ENCODE peak calls at places on chromosomes 2 and 18, in five cellular contexts. S is fibroblast of lung, C is cardiac fibroblast, K is Peyer's patch, A is AG10803. H is an unnamed sample.

GRCh38 chr18:79393181-79393598 is 2.5 kb upstream of the NFATC1 start:
- DNase-seq in S (peak), C (no peak), K (peak), A (peak), H (no peak)

GRCh38 chr2:134790487-134790886 is 47.9 kb upstream of the ACMSD start:
- DNase-seq in C (no peak), S (no peak), A (no peak), K (no peak), H (no peak)

GRCh38 chr2:240903191-240904060 is 2.7 kb upstream of the CROCC2 start:
- DNase-seq in C (no peak), S (no peak), A (no peak), K (no peak), H (no peak)

GRCh38 chr2:11998218-11998617 is 251.8 kb downstream of the LPIN1 start:
- DNase-seq in A (peak), C (peak), K (no peak), S (no peak), H (peak)

GRCh38 chr18:58276640-58277456 is 232.8 kb downstream of the NEDD4L start:
- DNase-seq in C (no peak), K (no peak), S (no peak), A (no peak), H (no peak)

GRCh38 chr2:14340703-14341102 is 291.8 kb upstream of the LRATD1 start:
- DNase-seq in S (no peak), C (no peak), K (no peak), A (no peak), H (no peak)

GRCh38 chr18:44938396-44939036 is 257.8 kb downstream of the SETBP1 start:
- DNase-seq in S (no peak), A (no peak), C (no peak), K (peak), H (no peak)

GRCh38 chr2:56291711-56292110 is 107.9 kb downstream of the CCDC85A start:
- DNase-seq in S (no peak), K (no peak), C (no peak), A (peak), H (no peak)

GRCh38 chr2:104944495-104944894 is 90.6 kb downstream of the POU3F3 start:
- DNase-seq in K (no peak), A (no peak), S (no peak), C (peak), H (peak)

GRCh38 chr18:21894619-21895367 is 154.2 kb downstream of the MIB1 start:
- DNase-seq in S (peak), C (peak), A (peak), K (no peak), H (peak)

GRCh38 chr2:27118525-27119329 is at the start of gene CGREF1:
- DNase-seq in A (no peak), C (no peak), S (no peak), K (peak), H (no peak)

GRCh38 chr2:14601070-14601770 is 31.3 kb upstream of the LRATD1 start:
- DNase-seq in S (no peak), A (no peak), C (no peak), K (peak), H (no peak)

GRCh38 chr2:226450141-226450540 is 349.5 kb downstream of the IRS1 start:
- DNase-seq in K (no peak), S (no peak), C (peak), A (no peak), H (peak)

GRCh38 chr2:101673920-101674319 is 23.6 kb upstream of the MAP4K4 start:
- DNase-seq in K (no peak), C (no peak), A (no peak), S (no peak), H (no peak)

GRCh38 chr2:158922610-158923009 is 45.8 kb upstream of the TANC1 start:
- DNase-seq in A (no peak), C (no peak), S (no peak), K (no peak), H (no peak)

GRCh38 chr18:66226782-66227181 is 377.1 kb downstream of the CDH19 start:
- DNase-seq in A (no peak), C (no peak), S (no peak), K (no peak), H (no peak)

GRCh38 chr2:2116657-2117056 is 214.4 kb downstream of the MYT1L start:
- DNase-seq in S (no peak), A (no peak), C (no peak), K (no peak), H (no peak)
- H3K4me3 ChIP-seq in S (no peak), A (no peak), C (no peak), K (no peak), H (no peak)

GRCh38 chr18:48874701-48875162 is 76.0 kb downstream of the SMAD7 start:
- DNase-seq in S (no peak), A (no peak), C (no peak), K (no peak), H (no peak)

GRCh38 chr18:48874233-48874632 is 76.5 kb downstream of the SMAD7 start:
- DNase-seq in C (no peak), A (no peak), K (no peak), S (no peak), H (no peak)

GRCh38 chr18:48876590-48876989 is 74.2 kb downstream of the SMAD7 start:
- DNase-seq in A (no peak), C (no peak), K (peak), S (no peak), H (no peak)

GRCh38 chr18:48875314-48875941 is 75.3 kb downstream of the SMAD7 start:
- DNase-seq in S (no peak), C (no peak), K (peak), A (no peak), H (no peak)

GRCh38 chr18:48875942-48876511 is 74.7 kb downstream of the SMAD7 start:
- DNase-seq in K (no peak), S (no peak), C (no peak), A (no peak), H (no peak)
- TF ChIP-seq CTCF in K (no peak), S (no peak), C (no peak), A (peak), H (no peak)

GRCh38 chr2:65598240-65598639 is 165.8 kb upstream of the SPRED2 start:
- DNase-seq in C (no peak), A (no peak), K (no peak), S (no peak), H (no peak)

GRCh38 chr2:65604246-65604645 is 171.8 kb upstream of the SPRED2 start:
- DNase-seq in S (no peak), C (peak), K (no peak), A (peak), H (no peak)

GRCh38 chr2:65599693-65600092 is 167.3 kb upstream of the SPRED2 start:
- DNase-seq in A (no peak), S (no peak), K (no peak), C (no peak), H (no peak)

GRCh38 chr2:65605427-65606058 is 173.1 kb upstream of the SPRED2 start:
- DNase-seq in S (no peak), C (no peak), K (no peak), A (no peak), H (no peak)

DNA sequence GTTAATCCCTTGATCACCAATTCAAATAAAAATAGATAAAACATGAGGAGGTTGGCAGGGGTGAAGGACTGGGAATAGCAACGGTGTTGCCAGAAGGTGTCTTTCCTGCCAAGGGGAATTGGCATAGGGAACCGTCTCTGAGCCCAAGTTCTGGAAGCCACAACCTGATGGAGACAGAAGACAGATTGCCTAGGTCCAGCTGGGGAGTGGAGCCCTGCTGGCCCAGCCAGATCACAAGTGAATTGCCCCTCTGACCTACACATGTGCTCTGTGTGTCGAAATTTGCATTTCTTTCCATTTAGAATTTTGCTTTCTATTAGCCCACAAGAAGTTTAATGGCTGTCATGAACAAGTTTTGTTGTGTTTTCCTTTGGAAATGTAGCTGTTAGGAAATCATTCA is 170.5 kb upstream of the SPRED2 start:
- DNase-seq in A (peak), C (no peak), K (no peak), S (peak), H (peak)
- H3K4me3 ChIP-seq in A (no peak), C (no peak), K (no peak), S (no peak), H (no peak)

DNA sequence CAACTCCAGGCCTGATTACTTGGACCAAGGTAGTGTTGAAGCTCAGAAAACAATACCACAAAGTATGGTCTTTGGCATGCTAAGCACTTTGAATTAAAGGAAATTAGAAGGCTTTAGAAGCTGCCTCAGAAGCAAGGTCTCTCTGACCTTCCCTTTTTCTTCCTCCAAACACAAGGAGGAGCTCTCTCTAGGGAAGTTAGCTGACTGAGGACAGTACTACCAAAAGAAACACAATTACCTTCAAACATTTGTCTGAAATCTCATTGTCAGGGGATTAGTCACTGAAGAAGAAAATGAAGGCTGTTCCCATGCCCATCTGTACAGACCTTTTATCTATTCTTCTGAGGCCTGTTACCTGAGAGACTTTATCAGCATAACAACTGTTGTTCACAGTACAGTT is 279.3 kb downstream of the CDH20 start:
- DNase-seq in C (peak), K (no peak), A (no peak), S (no peak), H (no peak)
- TF ChIP-seq CTCF in C (peak), K (no peak), A (peak), S (no peak), H (no peak)

DNA sequence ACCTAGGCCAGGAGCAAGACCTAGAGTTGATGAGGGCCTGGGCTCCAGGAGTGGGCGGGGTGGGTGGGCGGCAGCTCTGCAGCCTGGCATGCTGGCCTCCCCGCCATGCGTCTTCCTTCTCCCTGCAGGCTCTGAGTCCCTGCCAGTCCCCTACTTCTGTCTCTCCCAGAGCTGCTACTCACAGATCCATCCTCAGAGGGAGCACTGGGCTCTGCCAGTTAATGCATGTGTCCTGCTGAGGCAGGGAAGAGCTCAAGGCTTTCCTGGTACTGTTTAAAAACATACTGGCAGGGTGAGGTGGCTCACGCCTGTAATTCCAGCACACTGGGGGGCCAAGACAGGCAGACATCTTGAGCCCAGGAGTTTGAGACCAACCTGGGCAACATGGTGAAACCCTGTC is 38.7 kb upstream of the EDAR start:
- DNase-seq in C (no peak), A (no peak), S (no peak), K (no peak), H (no peak)
- H3K4me3 ChIP-seq in C (no peak), A (no peak), S (no peak), K (no peak), H (no peak)

DNA sequence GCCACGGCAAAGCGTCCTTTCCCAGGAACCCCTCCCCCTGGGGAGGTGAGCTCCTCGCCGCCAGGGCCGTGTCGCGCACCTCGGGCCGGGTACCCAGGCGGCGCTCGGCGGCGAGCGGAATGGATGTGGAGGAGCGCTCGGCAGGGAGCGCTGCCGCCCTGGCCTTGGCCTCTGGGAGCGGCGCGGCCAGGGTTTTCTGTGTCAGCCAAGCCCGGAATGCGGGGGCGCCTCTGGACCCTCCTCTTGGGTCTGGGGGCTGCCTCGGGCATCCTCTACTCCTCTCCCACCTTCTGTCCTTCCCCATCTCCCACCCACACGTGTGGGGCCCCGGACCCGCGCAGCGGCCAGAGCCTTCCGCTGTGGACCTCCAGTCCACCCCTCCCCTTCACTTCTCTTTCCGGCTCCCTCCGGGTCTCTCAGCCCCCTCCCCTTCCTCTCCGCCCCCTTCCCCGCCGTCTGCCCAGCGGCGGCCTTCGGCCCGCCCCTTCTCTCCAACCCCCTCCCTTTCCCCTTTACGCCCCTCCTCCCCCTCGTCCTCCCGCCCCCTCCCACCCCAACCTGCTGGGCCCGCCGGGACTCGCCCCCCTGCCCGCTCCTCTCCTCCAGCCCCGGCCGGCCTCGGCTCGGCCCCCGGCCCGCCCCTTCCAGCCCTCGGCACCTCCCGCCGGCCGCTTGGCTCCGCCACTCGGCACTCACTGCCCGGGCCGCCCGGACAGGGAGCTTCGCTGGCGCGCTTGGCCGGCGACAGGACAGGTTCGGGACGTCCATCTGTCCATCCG is at the start of gene MERTK:
- DNase-seq in A (peak), K (peak), S (peak), C (peak), H (peak)
- TF ChIP-seq CTCF in A (peak), K (peak), S (peak), C (peak), H (peak)

GRCh38 chr2:44801676-44802408 is 139.7 kb upstream of the SIX3 start:
- DNase-seq in A (no peak), C (peak), K (no peak), S (peak), H (peak)
- H3K4me3 ChIP-seq in A (no peak), C (no peak), K (no peak), S (no peak), H (no peak)

GRCh38 chr2:233456111-233456510 is 101.8 kb downstream of the DGKD start:
- DNase-seq in A (no peak), K (no peak), S (no peak), C (no peak), H (no peak)

GRCh38 chr2:233455491-233455890 is 101.2 kb downstream of the DGKD start:
- DNase-seq in C (no peak), A (no peak), S (no peak), K (peak), H (no peak)

GRCh38 chr2:233458031-233458610 is 103.8 kb downstream of the DGKD start:
- DNase-seq in K (no peak), C (no peak), S (no peak), A (no peak), H (no peak)

GRCh38 chr2:233457356-233457755 is 103.1 kb downstream of the DGKD start:
- DNase-seq in S (no peak), C (no peak), A (no peak), K (no peak), H (no peak)

GRCh38 chr2:233456934-233457333 is 102.6 kb downstream of the DGKD start:
- DNase-seq in K (no peak), C (no peak), A (no peak), S (no peak), H (no peak)
- TF ChIP-seq CTCF in K (no peak), C (no peak), A (no peak), S (no peak), H (no peak)